ENCODE peak calls at places on chromosomes 7 and 10, in seven cellular contexts. C, O, I, W, L, T and M are unnamed samples.

GRCh38 chr10:48296699-48297098 is 9.8 kb upstream of the MAPK8 start:
- DNase-seq in W (no peak), C (no peak), I (no peak), O (no peak), T (no peak), L (no peak), M (no peak)

GRCh38 chr7:159104188-159105030 is 40.3 kb downstream of the VIPR2 start:
- DNase-seq in I (no peak), W (no peak), L (no peak), C (no peak), T (peak), O (peak), M (peak)

GRCh38 chr7:158143196-158144120 is 444.2 kb downstream of the PTPRN2 start:
- DNase-seq in T (no peak), I (no peak), W (no peak), O (no peak), L (no peak), C (no peak), M (no peak)

GRCh38 chr7:135263321-135263970 is 29.8 kb downstream of the STRA8 start:
- DNase-seq in I (no peak), W (no peak), T (no peak), C (no peak), O (no peak), L (no peak), M (no peak)

GRCh38 chr10:84845628-84846261 is 517.4 kb downstream of the CCSER2 start:
- DNase-seq in W (no peak), O (peak), C (no peak), I (no peak), L (no peak), T (no peak), M (no peak)

GRCh38 chr10:73889014-73889413 is 14.7 kb upstream of the CAMK2G start:
- DNase-seq in I (no peak), W (peak), L (peak), C (peak), O (no peak), T (no peak), M (no peak)

GRCh38 chr10:25455980-25456567 is 281.3 kb downstream of the GPR158 start:
- DNase-seq in L (no peak), C (peak), T (no peak), I (peak), O (no peak), W (no peak), M (no peak)

GRCh38 chr7:7595451-7595850 is 28.8 kb downstream of the MIOS start:
- DNase-seq in W (peak), O (no peak), I (peak), L (no peak), C (peak), T (no peak), M (no peak)

GRCh38 chr10:91883549-91884542 is 25.4 kb downstream of the FGFBP3 start:
- DNase-seq in O (peak), C (peak), T (peak), W (no peak), L (peak), I (no peak), M (no peak)

GRCh38 chr10:58360412-58361004 is 24.7 kb upstream of the TFAM start:
- DNase-seq in C (no peak), O (no peak), I (peak), L (no peak), W (peak), T (no peak), M (no peak)

GRCh38 chr10:50417906-50418697 is 166.8 kb upstream of the ASAH2 start:
- DNase-seq in C (peak), O (peak), T (peak), W (peak), I (peak), L (peak), M (peak)

GRCh38 chr7:157355784-157356511 is 19.1 kb downstream of the DNAJB6 start:
- DNase-seq in I (no peak), L (no peak), C (peak), O (peak), T (no peak), W (peak), M (no peak)

GRCh38 chr7:73828107-73828803 is 2.5 kb upstream of the CLDN4 start:
- DNase-seq in I (peak), T (no peak), O (no peak), L (peak), W (no peak), C (peak), M (no peak)

GRCh38 chr7:49714182-49714581 is 59.3 kb upstream of the VWC2 start:
- DNase-seq in I (no peak), T (no peak), O (peak), L (peak), C (no peak), W (no peak), M (no peak)

GRCh38 chr7:107743567-107744344 is at the start of gene CBLL1:
- DNase-seq in I (peak), T (peak), O (peak), L (peak), W (peak), C (peak), M (peak)
- TF ChIP-seq CTCF in I (peak), T (peak), O (peak), L (peak), W (peak), C (peak), M (peak)

GRCh38 chr10:72879245-72879644 is 14.3 kb upstream of the OIT3 start:
- DNase-seq in L (no peak), W (no peak), T (no peak), O (no peak), C (no peak), I (no peak), M (no peak)

GRCh38 chr10:72881291-72881690 is 12.2 kb upstream of the OIT3 start:
- DNase-seq in I (no peak), W (no peak), C (no peak), O (no peak), T (no peak), L (no peak), M (no peak)

GRCh38 chr10:72875250-72876055 is 18.1 kb upstream of the OIT3 start:
- DNase-seq in C (peak), L (no peak), I (peak), T (no peak), W (peak), O (no peak), M (no peak)
- TF ChIP-seq CTCF in C (peak), L (peak), I (peak), T (peak), W (peak), O (peak), M (peak)

GRCh38 chr10:43342279-43343125 is 28.9 kb upstream of the FXYD4 start:
- DNase-seq in C (no peak), I (no peak), W (no peak), L (no peak), O (no peak), T (no peak), M (no peak)
- TF ChIP-seq CTCF in C (no peak), I (no peak), W (no peak), L (no peak), O (no peak), T (no peak), M (no peak)

GRCh38 chr7:55411844-55412243 is 46.7 kb downstream of the LANCL2 start:
- DNase-seq in L (no peak), C (no peak), W (no peak), O (no peak), I (no peak), T (no peak), M (no peak)

GRCh38 chr7:55413442-55413841 is 48.3 kb downstream of the LANCL2 start:
- DNase-seq in C (no peak), T (no peak), I (no peak), W (no peak), O (no peak), L (no peak), M (no peak)

GRCh38 chr7:55405856-55406541 is 40.9 kb downstream of the LANCL2 start:
- DNase-seq in C (no peak), I (no peak), T (no peak), O (peak), W (no peak), L (peak), M (no peak)

GRCh38 chr7:55410641-55411239 is 45.6 kb downstream of the LANCL2 start:
- DNase-seq in O (no peak), W (no peak), L (no peak), I (no peak), T (no peak), C (no peak), M (no peak)

DNA sequence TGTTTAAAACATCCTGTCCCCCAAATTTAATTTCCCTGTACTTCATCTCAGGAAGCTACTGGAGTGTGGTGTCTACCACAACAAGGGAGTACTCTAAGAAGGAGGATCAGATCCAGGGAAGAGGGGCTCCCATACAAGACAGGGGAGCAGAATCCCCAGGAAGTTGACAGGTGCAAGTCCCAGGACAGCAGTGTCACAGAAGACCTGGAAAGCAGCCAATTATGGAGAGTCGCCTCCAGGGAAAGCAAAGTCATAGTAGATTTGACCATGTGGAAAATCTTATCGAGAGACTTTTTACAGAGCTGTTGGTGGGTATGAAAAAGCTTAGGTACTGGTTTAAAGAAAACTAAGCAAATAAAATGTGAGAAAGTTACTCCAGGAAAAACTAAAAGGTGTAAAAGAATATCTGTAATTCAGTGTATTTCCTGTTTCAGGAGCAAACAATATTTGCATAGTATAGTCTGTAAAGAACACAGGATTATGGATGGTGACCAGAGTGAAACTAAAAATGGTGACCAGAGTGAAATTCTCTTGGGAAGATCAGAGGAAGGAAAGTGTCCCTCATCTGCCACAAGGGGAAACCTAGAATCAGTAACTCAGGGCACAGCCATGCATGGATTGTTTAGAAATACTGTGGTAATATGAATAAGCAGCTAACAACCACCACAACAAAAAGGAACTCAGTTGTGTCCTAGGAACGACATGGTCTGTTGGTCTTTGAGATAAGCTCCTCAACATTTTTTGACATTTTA is 44.5 kb downstream of the LANCL2 start:
- DNase-seq in W (no peak), I (no peak), C (no peak), O (no peak), L (no peak), T (no peak), M (no peak)
- TF ChIP-seq CTCF in W (no peak), I (no peak), C (peak), O (no peak), L (no peak), T (no peak), M (peak)

GRCh38 chr10:4150676-4151075 is 365.7 kb upstream of the KLF6 start:
- DNase-seq in W (no peak), T (no peak), O (no peak), I (no peak), C (no peak), L (no peak), M (no peak)

GRCh38 chr10:4147214-4147613 is 362.2 kb upstream of the KLF6 start:
- DNase-seq in W (no peak), C (no peak), T (no peak), L (no peak), I (no peak), O (no peak), M (no peak)

GRCh38 chr10:4154317-4154716 is 369.3 kb upstream of the KLF6 start:
- DNase-seq in L (no peak), O (no peak), T (no peak), W (no peak), C (no peak), I (no peak), M (no peak)

DNA sequence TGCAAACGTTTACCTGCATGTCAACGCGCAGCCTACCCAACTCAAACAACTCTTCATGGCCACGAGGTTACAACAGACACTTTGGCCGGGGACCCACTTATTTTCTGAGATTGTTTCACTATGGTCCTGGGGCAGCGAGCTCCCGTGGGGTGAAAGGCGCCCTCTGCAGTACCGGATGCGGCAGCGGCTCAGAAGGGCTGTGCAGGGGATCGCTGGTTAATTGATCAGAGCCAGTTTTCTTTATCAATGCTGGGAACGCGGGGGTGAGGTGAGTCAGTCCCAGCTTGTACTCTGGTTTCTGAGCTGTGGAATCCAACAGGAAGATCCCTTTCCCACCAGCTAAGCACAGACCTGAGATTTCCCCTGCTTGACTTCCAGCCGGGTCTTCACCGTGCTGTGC is 366.5 kb upstream of the KLF6 start:
- DNase-seq in W (no peak), L (no peak), O (no peak), C (no peak), T (no peak), I (no peak), M (no peak)
- TF ChIP-seq CTCF in W (no peak), L (no peak), O (peak), C (no peak), T (no peak), I (no peak), M (peak)